ENCODE peak calls at places on chromosomes 16 and 17, in four cellular contexts. J is hypothalamus; Y is osteoblast; G is stimulated activated CD4-positive, alpha-beta T cell treated with anti-CD3 and anti-CD28 coated beads, Interleukin-1b, Interleukin-23, amount 100 ng/mL, for 1 hour. T is an unnamed sample.

GRCh38 chr17:49955157-49955556 is 13.8 kb upstream of the DLX4 start:
- DNase-seq in J (no peak), Y (no peak), G (no peak), T (no peak)

GRCh38 chr16:5905935-5906334 is 808.3 kb upstream of the EEF2KMT start:
- DNase-seq in J (no peak), Y (peak), G (no peak), T (no peak)

GRCh38 chr16:65618931-65619330 is 497.1 kb upstream of the CDH11 start:
- DNase-seq in J (no peak), Y (no peak), G (no peak), T (no peak)

GRCh38 chr17:30717290-30718098 is 107.0 kb downstream of the CRLF3 start:
- DNase-seq in J (no peak), Y (peak), G (no peak), T (no peak)

GRCh38 chr17:49469831-49470568 is 25.1 kb upstream of the NGFR start:
- DNase-seq in J (peak), Y (no peak), G (no peak), T (no peak)

GRCh38 chr17:40458001-40458791 is 14.9 kb downstream of the IGFBP4 start:
- DNase-seq in J (no peak), Y (peak), G (no peak), T (no peak)

GRCh38 chr16:3576211-3576610 is 992 bp downstream of the NLRC3 start:
- DNase-seq in J (no peak), Y (no peak), G (no peak), T (no peak)

GRCh38 chr16:57266531-57267268 is 17.8 kb downstream of the PLLP start:
- DNase-seq in J (no peak), Y (peak), G (no peak), T (no peak)

GRCh38 chr16:10180771-10181163 is 1.5 kb downstream of the GRIN2A start:
- DNase-seq in J (peak), Y (peak), G (no peak), T (peak)

GRCh38 chr16:88534731-88535141 is 35.5 kb upstream of the ZC3H18 start:
- DNase-seq in J (no peak), Y (peak), G (no peak), T (no peak)

GRCh38 chr16:78504391-78504945 is 405.0 kb downstream of the WWOX start:
- DNase-seq in J (peak), Y (no peak), G (no peak), T (no peak)

GRCh38 chr17:66522591-66523272 is 220.3 kb downstream of the PRKCA start:
- DNase-seq in J (no peak), Y (no peak), G (no peak), T (no peak)

GRCh38 chr17:68302066-68302564 is 10.8 kb downstream of the ARSG start:
- DNase-seq in J (no peak), Y (peak), G (no peak), T (no peak)

GRCh38 chr16:50463581-50464324 is 84.4 kb upstream of the NKD1 start:
- DNase-seq in J (no peak), Y (no peak), G (no peak), T (no peak)

GRCh38 chr16:67163903-67164558 is 514 bp upstream of the HSF4 start:
- DNase-seq in J (no peak), Y (peak), G (no peak), T (no peak)

GRCh38 chr16:24347556-24347955 is 91.4 kb downstream of the CACNG3 start:
- DNase-seq in J (no peak), Y (no peak), G (no peak), T (no peak)

GRCh38 chr17:57940217-57940616 is 15.0 kb downstream of the CUEDC1 start:
- DNase-seq in J (no peak), Y (peak), G (no peak), T (peak)

GRCh38 chr17:21375757-21376584 is at the start of gene KCNJ12:
- DNase-seq in J (peak), Y (no peak), G (no peak), T (no peak)

GRCh38 chr17:14775761-14776492 is 475.0 kb downstream of the HS3ST3B1 start:
- DNase-seq in J (no peak), Y (peak), G (no peak), T (no peak)

GRCh38 chr17:64171041-64171440 is 41.1 kb upstream of the ERN1 start:
- DNase-seq in J (no peak), Y (no peak), G (no peak), T (no peak)

GRCh38 chr16:31333686-31334649 is 21.0 kb upstream of the ITGAX start:
- DNase-seq in J (no peak), Y (peak), G (no peak), T (no peak)

GRCh38 chr16:1244881-1245280 is 4.4 kb downstream of the TPSAB1 start:
- DNase-seq in J (no peak), Y (peak), G (no peak), T (no peak)